ENCODE peak calls at places on chromosomes 3 and 15, in nine cellular contexts. W, L, E, X, M, Y, Z, K and N are unnamed samples.

GRCh38 chr15:80512729-80513670 is 108.8 kb downstream of the ARNT2 start:
- DNase-seq in Y (no peak), E (no peak), Z (no peak), X (peak), W (no peak), M (no peak), K (no peak), L (no peak), N (no peak)

GRCh38 chr3:55709411-55709997 is 222.4 kb upstream of the WNT5A start:
- DNase-seq in K (no peak), Y (no peak), X (no peak), Z (no peak), W (no peak), M (no peak), L (peak), E (no peak), N (no peak)

GRCh38 chr3:134419966-134420321 is 45.7 kb upstream of the AMOTL2 start:
- DNase-seq in E (no peak), Y (no peak), W (no peak), L (no peak), Z (no peak), M (no peak), X (no peak), K (no peak), N (no peak)

GRCh38 chr3:197309528-197310361 is 11.3 kb upstream of the DLG1 start:
- DNase-seq in M (no peak), Z (no peak), X (peak), K (no peak), W (peak), Y (no peak), L (no peak), E (no peak), N (no peak)

GRCh38 chr3:109902549-109902948 is 565.2 kb upstream of the DPPA4 start:
- DNase-seq in E (no peak), Z (no peak), L (no peak), Y (no peak), M (no peak), K (no peak), W (no peak), X (no peak), N (no peak)

GRCh38 chr15:71651750-71652186 is 158.6 kb upstream of the NR2E3 start:
- DNase-seq in W (peak), Y (no peak), K (peak), L (no peak), Z (peak), X (peak), E (no peak), M (no peak), N (no peak)

GRCh38 chr3:114216186-114216970 is 21.0 kb downstream of the ZNF80 start:
- DNase-seq in L (no peak), M (no peak), Y (no peak), W (no peak), X (peak), E (no peak), Z (no peak), K (no peak), N (no peak)

GRCh38 chr3:127984241-127984975 is 67.8 kb upstream of the SEC61A1 start:
- DNase-seq in E (no peak), L (no peak), K (no peak), Y (no peak), M (no peak), W (no peak), X (peak), Z (no peak), N (no peak)

GRCh38 chr3:184078851-184079250 is 18.0 kb upstream of the HTR3E start:
- DNase-seq in Z (no peak), W (no peak), K (no peak), Y (no peak), E (no peak), M (no peak), L (no peak), X (peak), N (no peak)

GRCh38 chr3:125140011-125140813 is 72.3 kb downstream of the SLC12A8 start:
- DNase-seq in E (no peak), W (no peak), X (peak), K (no peak), L (no peak), M (no peak), Z (no peak), Y (no peak), N (no peak)

GRCh38 chr15:63818191-63818590 is 15.6 kb downstream of the HERC1 start:
- DNase-seq in W (no peak), K (no peak), Y (no peak), M (no peak), X (no peak), L (no peak), E (no peak), Z (no peak), N (no peak)

GRCh38 chr3:52523386-52524257 is 10.0 kb downstream of the NT5DC2 start:
- DNase-seq in L (no peak), Z (no peak), X (no peak), W (peak), M (no peak), K (no peak), E (no peak), Y (no peak), N (no peak)

GRCh38 chr3:126102530-126102951 is 18.6 kb upstream of the SLC41A3 start:
- DNase-seq in L (no peak), M (no peak), W (no peak), Y (no peak), Z (no peak), E (no peak), K (peak), X (peak), N (no peak)

GRCh38 chr15:37792351-37792750 is 142.1 kb upstream of the TMCO5A start:
- DNase-seq in L (no peak), W (no peak), Y (no peak), E (no peak), M (no peak), X (no peak), K (no peak), Z (no peak), N (no peak)

GRCh38 chr15:31304736-31305365 is 21.8 kb upstream of the KLF13 start:
- DNase-seq in M (no peak), X (no peak), Z (no peak), E (no peak), W (no peak), Y (no peak), L (no peak), K (no peak), N (no peak)

GRCh38 chr15:31333119-31333518 is 6.5 kb downstream of the KLF13 start:
- DNase-seq in W (no peak), X (no peak), E (no peak), Y (no peak), L (no peak), Z (no peak), K (no peak), M (no peak), N (no peak)

GRCh38 chr3:184134746-184135148 is 411 bp upstream of the EIF2B5 start:
- DNase-seq in M (no peak), Z (no peak), E (no peak), K (no peak), L (no peak), X (no peak), Y (no peak), W (no peak), N (no peak)

GRCh38 chr3:151169700-151170224 is 33.3 kb downstream of the GPR171 start:
- DNase-seq in E (no peak), W (no peak), K (peak), Y (no peak), X (peak), Z (no peak), L (no peak), M (no peak), N (no peak)

GRCh38 chr3:30768703-30769550 is 125.5 kb downstream of the GADL1 start:
- DNase-seq in E (peak), K (peak), W (peak), Y (peak), M (peak), Z (peak), L (peak), X (peak), N (peak)

GRCh38 chr3:42080452-42080872 is 10.7 kb upstream of the TRAK1 start:
- DNase-seq in Z (no peak), E (no peak), W (no peak), M (peak), X (peak), K (peak), L (no peak), Y (no peak), N (no peak)

GRCh38 chr15:68816795-68817303 is 3.8 kb downstream of the ANP32A start:
- DNase-seq in X (no peak), K (peak), Z (no peak), M (no peak), Y (no peak), L (peak), W (no peak), E (no peak), N (no peak)

GRCh38 chr15:90000175-90000923 is 775 bp upstream of the ZNF710 start:
- DNase-seq in Y (peak), W (peak), K (peak), E (no peak), X (peak), M (no peak), L (peak), Z (no peak), N (peak)

GRCh38 chr3:32026583-32026982 is 45.0 kb downstream of the ZNF860 start:
- DNase-seq in M (no peak), W (no peak), Y (no peak), K (no peak), X (no peak), L (no peak), E (no peak), Z (no peak), N (no peak)

GRCh38 chr3:8893001-8893400 is 70.3 kb downstream of the RAD18 start:
- DNase-seq in K (no peak), M (no peak), L (no peak), Z (no peak), E (no peak), X (no peak), W (no peak), Y (no peak), N (no peak)

GRCh38 chr15:90817117-90818057 is 51.0 kb upstream of the FURIN start:
- DNase-seq in W (peak), Y (no peak), Z (no peak), E (no peak), K (no peak), M (no peak), X (no peak), L (no peak), N (no peak)

GRCh38 chr3:146715176-146715575 is 110.0 kb upstream of the PLSCR5 start:
- DNase-seq in Y (no peak), E (no peak), M (no peak), W (no peak), Z (no peak), K (no peak), L (no peak), X (no peak), N (no peak)